ENCODE peak calls at places on chromosomes 13 and 19, in four cellular contexts. P is fibroblast of lung, F is H9, N is endothelial cell of umbilical vein. A is an unnamed sample.
A peak's percentile ranks its signal among the peaks of the same experiment; 100 is the strongest.

GRCh38 chr13:109366521-109366920 is 419.9 kb downstream of the IRS2 start:
- DNase-seq in P (no peak), F (no peak), N (no peak), A (no peak)

GRCh38 chr13:45333973-45334922 is 6.7 kb downstream of the TPT1 start:
- DNase-seq in F (no peak), N (peak; percentile 45), P (peak; percentile 74), A (peak; percentile 63)

GRCh38 chr19:19101540-19101939 is 36.7 kb downstream of the TMEM161A start:
- DNase-seq in N (no peak), P (no peak), F (no peak), A (no peak)

GRCh38 chr19:21850636-21851255 is 14.8 kb upstream of the ZNF43 start:
- DNase-seq in F (no peak), P (peak; percentile 13), N (no peak), A (no peak)

GRCh38 chr19:2497186-2497585 is 21.3 kb downstream of the GADD45B start:
- DNase-seq in F (no peak), P (peak; percentile 35), N (no peak), A (no peak)

GRCh38 chr19:55000761-55001160 is 34.6 kb downstream of the NLRP2 start:
- DNase-seq in P (no peak), F (no peak), N (no peak), A (no peak)

GRCh38 chr19:58350871-58351557 is 2.3 kb downstream of the A1BG start:
- DNase-seq in N (no peak), P (no peak), F (no peak), A (no peak)

GRCh38 chr13:39349391-39349790 is 253.6 kb downstream of the LHFPL6 start:
- DNase-seq in P (peak; percentile 8), F (no peak), N (no peak), A (no peak)

GRCh38 chr13:56187331-56187730 is 953.4 kb upstream of the PRR20A start:
- DNase-seq in F (no peak), N (no peak), P (no peak), A (no peak)

GRCh38 chr19:44346556-44346955 is 9.9 kb downstream of the ZNF112 start:
- DNase-seq in P (no peak), F (no peak), N (no peak), A (no peak)

GRCh38 chr13:19767966-19768365 is 14.8 kb downstream of the PSPC1 start:
- DNase-seq in F (no peak), P (no peak), N (no peak), A (no peak)

GRCh38 chr19:805600-806550 is 8.6 kb downstream of the PTBP1 start:
- DNase-seq in P (no peak), F (no peak), N (no peak), A (no peak)

GRCh38 chr13:92842145-92842544 is 384.5 kb upstream of the GPC6 start:
- DNase-seq in F (no peak), P (peak; percentile 97), N (no peak), A (peak; percentile 96)

GRCh38 chr13:64510698-64511097 is 2719.4 kb downstream of the PCDH9 start:
- DNase-seq in F (no peak), P (no peak), N (no peak), A (no peak)

GRCh38 chr13:39417131-39417530 is 185.9 kb downstream of the LHFPL6 start:
- DNase-seq in N (no peak), F (peak; percentile 45), P (no peak), A (no peak)

GRCh38 chr19:40286674-40287421 is 1.7 kb upstream of the AKT2 start:
- DNase-seq in P (no peak), F (no peak), N (no peak), A (no peak)

GRCh38 chr19:57512845-57513244 is 13.1 kb downstream of the ZNF773 start:
- DNase-seq in P (peak; percentile 49), F (no peak), N (no peak), A (peak; percentile 42)

GRCh38 chr19:2819540-2820111 is at the start of gene ZNF554:
- DNase-seq in P (peak; percentile 88), F (peak; percentile 97), N (peak; percentile 95), A (peak; percentile 77)

GRCh38 chr13:101271681-101272245 is 144.5 kb downstream of the NALCN start:
- DNase-seq in P (no peak), N (no peak), F (no peak), A (no peak)

GRCh38 chr19:3374369-3375112 is 8.2 kb downstream of the NFIC start:
- DNase-seq in F (no peak), P (no peak), N (no peak), A (no peak)

GRCh38 chr19:9937001-9937411 is 691 bp upstream of the OLFM2 start:
- DNase-seq in P (no peak), N (no peak), F (peak; percentile 73), A (no peak)

GRCh38 chr19:1255186-1256161 is 7.1 kb downstream of the MIDN start:
- DNase-seq in P (no peak), F (no peak), N (no peak), A (no peak)

GRCh38 chr13:90717451-90717936 is 630.0 kb upstream of the MIR17HG start:
- DNase-seq in P (peak; percentile 97), F (no peak), N (peak; percentile 19), A (peak; percentile 97)

GRCh38 chr13:46866150-46866549 is 30.7 kb downstream of the HTR2A start:
- DNase-seq in P (peak; percentile 21), N (no peak), F (peak; percentile 58), A (peak; percentile 8)

GRCh38 chr13:32527151-32527550 is 11.4 kb downstream of the N4BP2L2 start:
- DNase-seq in F (no peak), N (no peak), P (no peak), A (no peak)

GRCh38 chr13:32530841-32531253 is 7.7 kb downstream of the N4BP2L2 start:
- DNase-seq in N (peak; percentile 31), F (no peak), P (peak; percentile 71), A (peak; percentile 63)

GRCh38 chr13:32528358-32528757 is 10.2 kb downstream of the N4BP2L2 start:
- DNase-seq in P (peak; percentile 51), N (peak; percentile 9), F (no peak), A (peak; percentile 34)
- TF ChIP-seq CTCF in P (no peak), N (no peak), F (no peak), A (no peak)

GRCh38 chr13:99971576-99972189 is at the start of gene ZIC5:
- DNase-seq in F (peak; percentile 96), N (no peak), P (no peak), A (no peak)
- H3K4me2 ChIP-seq in F (peak within 1 kb of the TSS; percentile 76), N (no peak within 1 kb of the TSS), P (peak within 1 kb of the TSS; percentile 25), A (peak within 1 kb of the TSS; percentile 80)

GRCh38 chr13:20869540-20869939 is 33.0 kb downstream of the XPO4 start:
- DNase-seq in F (no peak), N (peak; percentile 30), P (no peak), A (no peak)
- TF ChIP-seq CTCF in F (no peak), N (no peak), P (no peak), A (peak; percentile 11)

GRCh38 chr13:24215732-24216131 is 55.2 kb downstream of the SPATA13 start:
- DNase-seq in P (peak; percentile 79), F (no peak), N (peak; percentile 90), A (peak; percentile 75)

GRCh38 chr13:24214528-24214927 is 54.0 kb downstream of the SPATA13 start:
- DNase-seq in F (no peak), P (no peak), N (no peak), A (no peak)

GRCh38 chr13:24213932-24214331 is 53.4 kb downstream of the SPATA13 start:
- DNase-seq in N (no peak), F (no peak), P (no peak), A (no peak)

GRCh38 chr13:24216176-24216575 is 55.7 kb downstream of the SPATA13 start:
- DNase-seq in N (no peak), F (no peak), P (peak; percentile 32), A (peak; percentile 41)

DNA sequence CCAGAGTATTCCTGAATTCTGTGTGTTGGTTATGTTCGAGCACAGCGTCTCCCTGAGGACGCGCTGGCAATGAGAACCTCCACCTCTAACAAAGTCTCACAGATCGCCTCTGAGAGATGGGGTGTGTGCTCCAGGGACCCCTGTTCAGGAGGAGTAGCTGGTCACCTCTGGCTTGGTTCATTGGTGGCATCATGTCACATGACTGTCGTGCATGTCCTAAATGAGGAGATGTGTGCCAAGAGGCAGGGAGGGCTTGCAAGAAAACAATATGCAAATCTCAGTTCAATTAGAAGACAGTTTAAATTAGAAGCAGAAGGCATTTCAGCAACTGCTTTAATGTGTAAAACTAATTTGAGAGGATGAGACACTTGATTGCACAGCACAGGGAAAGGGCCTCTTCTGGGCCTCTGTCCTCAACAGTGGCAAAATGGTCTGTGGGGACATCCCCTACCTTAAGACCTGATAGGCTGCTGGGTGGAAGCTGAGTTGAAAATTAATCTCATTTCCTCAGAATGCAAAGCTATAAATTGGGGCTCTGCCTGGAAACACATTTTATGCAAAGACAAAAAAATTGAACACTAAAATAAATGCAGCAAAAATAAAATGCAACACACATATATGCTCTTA is 54.6 kb downstream of the SPATA13 start:
- DNase-seq in F (no peak), P (no peak), N (no peak), A (no peak)
- H3K4me2 ChIP-seq in F (no peak overlapping the region), P (no peak overlapping the region), N (no peak overlapping the region), A (no peak overlapping the region)

DNA sequence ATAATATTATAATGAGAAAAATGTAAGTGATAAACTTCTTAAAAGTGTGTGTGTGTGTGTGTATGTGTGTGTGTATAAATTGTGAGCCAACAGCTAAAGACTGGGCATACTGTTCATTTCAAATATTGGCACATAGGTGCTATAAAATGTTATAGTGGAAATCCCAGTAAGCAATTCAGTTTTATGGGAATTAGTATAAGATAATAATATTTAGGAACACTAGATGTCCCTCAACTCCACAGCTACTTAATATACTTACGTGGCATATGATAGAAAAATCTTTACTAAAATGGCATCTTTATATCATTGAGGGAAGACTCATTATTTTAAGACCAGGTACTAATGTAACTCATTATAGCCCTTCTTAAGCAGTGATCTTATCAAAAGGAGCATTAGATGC is 266.3 kb downstream of the MAB21L1 start:
- DNase-seq in N (peak; percentile 34), F (no peak), P (no peak), A (no peak)
- TF ChIP-seq CTCF in N (no peak), F (no peak), P (no peak), A (no peak)